ENCODE peak calls at places on chromosomes 16 and 17, in nine cellular contexts. Y is HepG2, X is heart left ventricle, B is cardiac muscle cell, S is OCI-LY7, C is uterus, A is lower lobe of right lung, K is neural progenitor cell, E is psoas muscle. L is an unnamed sample. For H3K4me1, the result is how much of the 10 kb centered on the place peaks cover.

GRCh38 chr17:75457047-75457654 is 716 bp downstream of the TMEM94 start:
- DNase-seq in E (peak), A (peak), B (peak), S (peak), K (peak), Y (no peak), X (no peak), C (peak), L (peak)

GRCh38 chr17:55607736-55608341 is 96.6 kb upstream of the SMIM36 start:
- DNase-seq in B (peak), X (no peak), C (peak), S (no peak), A (peak), K (no peak), E (no peak), Y (no peak), L (peak)

GRCh38 chr17:59371426-59372099 is 40.1 kb downstream of the YPEL2 start:
- DNase-seq in E (peak), B (no peak), C (peak), Y (peak), K (no peak), S (no peak), A (no peak), X (peak), L (no peak)

GRCh38 chr17:420479-421175 is 68.0 kb upstream of the RPH3AL start:
- DNase-seq in A (no peak), S (no peak), B (no peak), X (no peak), E (no peak), K (no peak), Y (no peak), C (no peak), L (no peak)

GRCh38 chr16:89482087-89482823 is 8.1 kb downstream of the ANKRD11 start:
- DNase-seq in B (no peak), C (no peak), E (peak), S (no peak), X (no peak), Y (no peak), K (no peak), A (no peak), L (no peak)

GRCh38 chr16:49494386-49495150 is 121.0 kb downstream of the C16orf78 start:
- DNase-seq in C (no peak), Y (no peak), X (no peak), B (no peak), E (peak), K (no peak), A (peak), S (no peak), L (no peak)

GRCh38 chr17:2736956-2737355 is 12.5 kb downstream of the CCDC92B start:
- DNase-seq in S (no peak), A (no peak), E (no peak), X (no peak), Y (no peak), C (no peak), B (peak), K (no peak), L (no peak)

GRCh38 chr16:89737341-89738071 is 16.2 kb downstream of the ZNF276 start:
- DNase-seq in C (no peak), S (no peak), X (no peak), A (no peak), E (no peak), K (no peak), Y (no peak), B (no peak), L (no peak)

GRCh38 chr17:5630434-5630833 is 46.1 kb upstream of the NLRP1 start:
- DNase-seq in E (no peak), C (no peak), B (peak), X (no peak), K (no peak), A (no peak), S (no peak), Y (no peak), L (no peak)

GRCh38 chr17:58968662-58969061 is 138.0 kb downstream of the TRIM37 start:
- DNase-seq in B (peak), A (no peak), X (no peak), K (no peak), E (no peak), C (no peak), S (no peak), Y (no peak), L (peak)

GRCh38 chr16:24298539-24298938 is 42.4 kb downstream of the CACNG3 start:
- DNase-seq in E (no peak), X (no peak), A (no peak), C (no peak), S (no peak), Y (no peak), B (no peak), K (no peak), L (no peak)

GRCh38 chr16:83441523-83441922 is 366.3 kb upstream of the HSBP1 start:
- DNase-seq in A (no peak), S (no peak), Y (no peak), B (no peak), X (no peak), K (no peak), C (no peak), E (no peak), L (no peak)

GRCh38 chr16:88738167-88739084 is 32.1 kb downstream of the CTU2 start:
- DNase-seq in B (no peak), X (no peak), S (peak), K (no peak), C (no peak), Y (no peak), E (no peak), A (no peak), L (no peak)

GRCh38 chr16:67727521-67728485 is 8.7 kb upstream of the GFOD2 start:
- DNase-seq in E (no peak), S (no peak), Y (no peak), C (no peak), B (no peak), A (no peak), K (no peak), X (no peak), L (no peak)

GRCh38 chr17:65332375-65332774 is 195.2 kb downstream of the RGS9 start:
- DNase-seq in B (peak), Y (no peak), C (no peak), K (no peak), S (no peak), E (no peak), X (no peak), A (no peak), L (no peak)

GRCh38 chr17:36943250-36944220 is 5.2 kb upstream of the AATF start:
- DNase-seq in K (peak), A (no peak), S (no peak), E (no peak), X (no peak), Y (no peak), B (no peak), C (peak), L (no peak)

GRCh38 chr16:67538666-67539101 is 10.1 kb downstream of the RIPOR1 start:
- DNase-seq in E (peak), A (no peak), C (no peak), K (peak), B (peak), Y (no peak), X (peak), S (no peak), L (no peak)

GRCh38 chr16:2761472-2761871 is 9.0 kb downstream of the SRRM2 start:
- DNase-seq in E (no peak), X (peak), C (no peak), K (no peak), B (no peak), A (peak), Y (no peak), S (no peak), L (no peak)

GRCh38 chr16:77214411-77215138 is 15.4 kb downstream of the SYCE1L start:
- DNase-seq in S (no peak), A (no peak), E (no peak), K (no peak), B (no peak), Y (no peak), X (no peak), C (no peak), L (no peak)

GRCh38 chr17:78241277-78242023 is 10.0 kb downstream of the TMEM235 start:
- DNase-seq in C (no peak), A (no peak), X (no peak), B (peak), K (no peak), S (peak), E (no peak), Y (peak), L (peak)

GRCh38 chr17:69373069-69373468 is 41.4 kb upstream of the MAP2K6 start:
- DNase-seq in A (no peak), Y (no peak), C (no peak), S (no peak), E (no peak), K (no peak), B (no peak), X (no peak), L (no peak)

GRCh38 chr17:45940826-45941225 is 46.5 kb downstream of the MAPT start:
- DNase-seq in B (peak), C (peak), Y (no peak), X (no peak), A (no peak), K (no peak), S (no peak), E (no peak), L (no peak)

GRCh38 chr17:280216-280615 is 72.4 kb downstream of the RPH3AL start:
- DNase-seq in A (peak), E (no peak), B (no peak), C (peak), X (peak), K (no peak), S (no peak), Y (no peak), L (peak)

GRCh38 chr17:44436336-44436735 is 46.9 kb upstream of the ITGA2B start:
- DNase-seq in K (no peak), C (no peak), S (no peak), Y (no peak), B (no peak), X (no peak), A (no peak), E (no peak), L (no peak)

GRCh38 chr17:82019905-82020873 is 2.5 kb downstream of the CENPX start:
- DNase-seq in K (peak), A (peak), B (peak), Y (peak), S (peak), X (peak), C (no peak), E (peak), L (peak)

GRCh38 chr17:77606146-77606864 is 352.2 kb upstream of the TNRC6C start:
- DNase-seq in X (no peak), B (no peak), A (no peak), Y (no peak), C (no peak), S (no peak), E (no peak), K (no peak), L (no peak)

GRCh38 chr16:85557083-85557975 is 55.8 kb upstream of the GSE1 start:
- DNase-seq in X (no peak), B (no peak), E (no peak), S (peak), Y (peak), K (peak), C (peak), A (no peak), L (no peak)

GRCh38 chr17:7478276-7479138 is 924 bp downstream of the ZBTB4 start:
- DNase-seq in A (peak), K (peak), C (peak), S (no peak), B (peak), Y (no peak), E (peak), X (peak), L (no peak)

GRCh38 chr17:74466111-74466784 is at the start of gene CD300A:
- DNase-seq in K (no peak), C (no peak), S (peak), X (peak), A (peak), E (peak), Y (no peak), B (no peak), L (no peak)

GRCh38 chr16:2854700-2855309 is 3.2 kb downstream of the PRSS22 start:
- DNase-seq in S (peak), C (no peak), K (no peak), B (no peak), A (no peak), Y (no peak), X (no peak), E (peak), L (no peak)

GRCh38 chr17:1455291-1455747 is 713 bp downstream of the CRK start:
- DNase-seq in A (peak), K (peak), B (peak), X (peak), S (peak), Y (peak), E (peak), C (peak), L (peak)

GRCh38 chr16:82741073-82741615 is 114.4 kb downstream of the CDH13 start:
- DNase-seq in E (no peak), X (no peak), C (no peak), B (no peak), Y (no peak), S (no peak), A (no peak), K (no peak), L (no peak)

GRCh38 chr16:67542464-67542863 is 13.8 kb downstream of the RIPOR1 start:
- DNase-seq in C (peak), Y (no peak), K (no peak), X (no peak), S (peak), A (peak), E (peak), B (peak), L (peak)

GRCh38 chr17:82441686-82442487 is 8.7 kb downstream of the CYBC1 start:
- DNase-seq in K (no peak), E (no peak), S (peak), Y (no peak), B (no peak), A (no peak), X (no peak), C (no peak), L (no peak)

GRCh38 chr17:8067806-8068205 is 19.7 kb downstream of the ALOX12B start:
- DNase-seq in E (no peak), B (no peak), X (no peak), C (no peak), Y (no peak), A (peak), S (no peak), K (no peak), L (no peak)

GRCh38 chr17:82527893-82528292 is 8.4 kb downstream of the FOXK2 start:
- DNase-seq in C (no peak), A (no peak), K (no peak), X (no peak), E (no peak), S (no peak), Y (no peak), B (no peak), L (no peak)

GRCh38 chr17:39663688-39664580 is 1.2 kb upstream of the TCAP start:
- DNase-seq in E (peak), K (peak), C (no peak), B (peak), A (no peak), S (no peak), X (no peak), Y (peak), L (no peak)

DNA sequence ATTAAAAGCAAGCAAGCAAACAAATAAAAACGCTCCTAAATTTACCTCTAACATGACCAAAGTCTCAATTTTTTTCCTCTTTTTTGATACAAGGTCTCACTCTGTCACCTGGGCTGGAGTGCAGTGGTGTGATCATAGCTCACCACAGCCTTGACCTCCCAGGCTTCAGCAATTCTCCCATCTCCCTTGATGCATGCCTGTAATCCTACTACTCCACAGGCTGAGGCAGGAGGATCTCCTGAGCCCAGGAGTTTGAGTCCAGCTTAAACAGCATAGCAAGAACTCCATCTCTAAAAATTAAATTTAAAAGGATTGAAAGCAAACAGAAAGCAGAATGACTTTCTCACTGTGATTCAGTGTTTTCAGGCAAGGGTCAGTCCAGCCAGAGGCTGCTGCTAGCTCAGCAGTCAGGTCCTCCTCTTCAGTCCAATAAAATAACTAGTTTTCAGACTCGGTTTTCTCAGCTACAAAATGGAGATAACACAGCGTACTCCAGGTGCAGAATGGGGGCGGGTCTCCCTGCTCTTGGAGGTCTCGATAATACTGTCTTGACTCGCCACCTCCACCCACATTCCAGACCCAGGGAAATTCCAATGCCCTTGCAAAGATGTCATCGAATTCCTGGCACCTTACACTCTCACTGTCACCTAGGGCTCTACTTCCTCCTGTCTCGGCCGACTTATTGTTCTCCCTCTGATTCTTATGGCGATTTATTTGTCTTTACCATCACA is 20.7 kb upstream of the MRTFB start:
- DNase-seq in S (no peak), X (no peak), A (no peak), K (peak), C (no peak), E (no peak), Y (no peak), B (peak), L (peak)
- H3K4me3 ChIP-seq in S (no peak), X (no peak), A (no peak), K (no peak), C (no peak), E (no peak), Y (no peak), B (no peak), L (no peak)

DNA sequence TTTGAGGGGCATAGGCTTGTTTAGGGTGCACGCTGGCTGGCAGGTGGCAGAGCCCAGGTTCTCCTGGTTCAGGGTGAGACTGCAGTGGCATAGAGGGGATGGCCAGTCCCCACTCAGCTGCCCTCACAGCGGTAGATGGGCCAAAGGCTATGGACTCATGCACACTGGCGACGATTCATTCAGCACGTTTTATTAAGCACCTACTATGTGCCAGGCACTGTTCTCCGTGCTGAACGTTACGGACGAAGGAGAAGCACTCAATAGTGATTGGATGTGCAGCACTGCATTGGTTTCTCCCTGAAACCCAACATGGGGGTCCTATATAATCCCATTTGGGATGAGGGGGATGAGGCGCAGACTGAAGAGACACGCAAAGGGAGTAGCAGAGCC is 8.6 kb downstream of the GLIS2 start:
- DNase-seq in K (no peak), X (no peak), C (no peak), S (no peak), E (no peak), Y (no peak), A (no peak), B (no peak), L (no peak)
- H3K4me1 ChIP-seq in K (under half), X (half or more), C (under half), S (under half), E (under half), Y (half or more), A (half or more), B (under half), L (under half)

DNA sequence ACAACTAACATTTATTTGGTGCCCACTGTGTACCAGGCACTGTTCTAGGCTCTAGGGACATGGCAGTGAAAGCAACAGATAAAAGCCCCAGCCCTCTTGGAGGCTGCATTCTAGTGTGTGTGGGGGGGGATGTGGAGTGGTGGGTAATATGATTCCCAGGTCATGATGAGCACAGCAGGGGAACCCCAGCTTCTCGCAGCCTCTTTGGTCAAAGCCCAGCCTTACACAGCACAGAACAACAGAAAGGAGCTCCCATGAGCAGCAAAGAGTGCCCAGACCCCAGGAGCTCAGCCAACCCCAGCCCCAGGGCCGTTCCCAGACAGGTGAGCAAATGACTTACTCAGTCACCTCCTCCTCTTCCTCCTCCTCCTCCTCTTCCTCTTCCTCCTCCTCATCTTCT is 21.9 kb downstream of the CNGB1 start:
- DNase-seq in C (no peak), B (no peak), S (no peak), A (no peak), K (peak), X (no peak), Y (no peak), E (no peak), L (no peak)
- H3K4me3 ChIP-seq in C (no peak), B (no peak), S (no peak), A (no peak), K (no peak), X (no peak), Y (no peak), E (no peak), L (no peak)

GRCh38 chr17:76485569-76485968 is 15.7 kb downstream of the RHBDF2 start:
- DNase-seq in X (no peak), S (peak), C (no peak), E (no peak), A (peak), B (peak), K (no peak), Y (no peak), L (no peak)
- H3K4me1 ChIP-seq in X (under half), S (half or more), C (under half), E (under half), A (under half), B (under half), K (under half), Y (half or more), L (under half)

GRCh38 chr17:15409721-15410247 is 57.6 kb downstream of the CDRT4 start:
- DNase-seq in X (no peak), C (peak), S (no peak), K (no peak), Y (no peak), B (peak), A (no peak), E (no peak), L (peak)
- H3K4me3 ChIP-seq in X (no peak), C (no peak), S (no peak), K (no peak), Y (no peak), B (no peak), A (no peak), E (no peak), L (peak)

GRCh38 chr17:18318122-18318521 is 3.0 kb downstream of the SMCR8 start:
- DNase-seq in Y (no peak), B (no peak), A (no peak), E (no peak), K (no peak), C (no peak), S (no peak), X (no peak), L (no peak)

GRCh38 chr17:18318771-18319450 is 3.8 kb downstream of the SMCR8 start:
- DNase-seq in K (no peak), S (no peak), X (no peak), C (no peak), Y (no peak), E (no peak), A (no peak), B (no peak), L (no peak)

GRCh38 chr17:18315498-18316360 is 636 bp downstream of the SMCR8 start:
- DNase-seq in A (no peak), S (peak), C (no peak), X (no peak), B (no peak), E (no peak), K (no peak), Y (no peak), L (no peak)

GRCh38 chr17:18314731-18315497 is at the start of the genes SMCR8 and TOP3A:
- DNase-seq in S (peak), A (peak), C (peak), E (peak), X (peak), Y (peak), B (peak), K (peak), L (peak)

GRCh38 chr17:18314059-18314730 is 599 bp downstream of the TOP3A start:
- DNase-seq in B (peak), S (peak), C (no peak), K (peak), Y (no peak), X (peak), E (no peak), A (no peak), L (no peak)
- H3K4me1 ChIP-seq in B (under half), S (under half), C (under half), K (under half), Y (half or more), X (under half), E (half or more), A (half or more), L (under half)

L was measured in SJSA1.